ENCODE peak calls at places on chromosomes 12 and 14, in six cellular contexts. N is WTC11, B is GM06990, K is gastrocnemius medialis, X is fibroblast of the aortic adventitia, L is mesothelial cell of epicardium. I is an unnamed sample.

GRCh38 chr12:93197067-93197593 is 180.6 kb upstream of the NUDT4 start:
- DNase-seq in N (no peak), B (no peak), K (no peak), X (peak), L (no peak), I (no peak)

GRCh38 chr12:55942577-55943136 is 11.7 kb downstream of the DGKA start:
- DNase-seq in N (no peak), B (no peak), K (no peak), X (no peak), L (no peak), I (no peak)

GRCh38 chr14:70032447-70032846 is 153.2 kb downstream of the SMOC1 start:
- DNase-seq in N (peak), B (no peak), K (no peak), X (no peak), L (no peak), I (no peak)

GRCh38 chr14:67426161-67426560 is 14.2 kb upstream of the PLEK2 start:
- DNase-seq in N (no peak), B (no peak), K (no peak), X (no peak), L (no peak), I (no peak)

GRCh38 chr14:105167303-105168092 is 1.1 kb downstream of the JAG2 start:
- DNase-seq in N (no peak), B (peak), K (no peak), X (no peak), L (no peak), I (no peak)

GRCh38 chr12:24861751-24862575 is 86.9 kb downstream of the BCAT1 start:
- DNase-seq in N (no peak), B (no peak), K (no peak), X (peak), L (no peak), I (no peak)

GRCh38 chr14:61461808-61462275 is 140.5 kb downstream of the PRKCH start:
- DNase-seq in N (no peak), B (no peak), K (no peak), X (peak), L (no peak), I (no peak)

GRCh38 chr14:70713096-70713875 is 71.6 kb downstream of the TTC9 start:
- DNase-seq in N (no peak), B (no peak), K (no peak), X (peak), L (no peak), I (no peak)

GRCh38 chr14:27750096-27750495 is 1016.5 kb upstream of the FOXG1 start:
- DNase-seq in N (no peak), B (no peak), K (no peak), X (no peak), L (no peak), I (no peak)

DNA sequence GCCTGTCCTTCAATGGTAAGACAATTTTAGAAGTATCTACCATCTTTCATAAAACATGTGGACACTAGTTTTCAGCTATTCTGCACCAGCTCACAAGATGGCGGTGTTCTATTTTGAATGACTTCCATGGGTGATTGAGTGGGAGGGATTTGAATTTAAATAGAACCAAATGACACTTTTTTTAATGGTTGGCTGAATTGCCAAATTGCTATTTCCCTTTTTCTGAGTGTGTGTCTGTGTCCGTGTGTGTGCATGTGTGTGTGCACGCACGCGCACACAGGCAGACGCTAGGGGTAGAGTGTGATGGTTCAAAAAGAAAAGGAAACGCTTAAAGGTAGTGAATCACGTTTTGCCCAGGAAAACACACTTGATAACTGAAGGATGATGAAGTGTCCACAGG is 362.6 kb downstream of the DAD1 start:
- DNase-seq in N (no peak), B (peak), K (no peak), X (no peak), L (no peak), I (no peak)
- TF ChIP-seq CTCF in N (no peak), B (peak), K (no peak), X (no peak), L (no peak), I (peak)

GRCh38 chr14:96084796-96085195 is 45.6 kb downstream of the C14orf132 start:
- DNase-seq in N (no peak), B (no peak), K (no peak), X (no peak), L (no peak), I (no peak)

GRCh38 chr14:96085369-96085768 is 46.2 kb downstream of the C14orf132 start:
- DNase-seq in N (no peak), B (no peak), K (no peak), X (no peak), L (no peak), I (no peak)

GRCh38 chr14:96086032-96086431 is 46.9 kb downstream of the C14orf132 start:
- DNase-seq in N (no peak), B (no peak), K (no peak), X (peak), L (no peak), I (no peak)

GRCh38 chr14:96088131-96088880 is 49.1 kb downstream of the C14orf132 start:
- DNase-seq in N (no peak), B (no peak), K (no peak), X (no peak), L (no peak), I (no peak)

GRCh38 chr14:96086574-96087077 is 47.5 kb downstream of the C14orf132 start:
- DNase-seq in N (no peak), B (no peak), K (no peak), X (no peak), L (no peak), I (no peak)
- TF ChIP-seq CTCF in N (no peak), B (no peak), K (no peak), X (peak), L (no peak), I (no peak)

GRCh38 chr12:5973461-5974115 is 28.5 kb upstream of the ANO2 start:
- DNase-seq in N (no peak), B (no peak), K (no peak), X (no peak), L (no peak), I (no peak)

GRCh38 chr12:5967645-5968415 is 22.8 kb upstream of the ANO2 start:
- DNase-seq in N (no peak), B (no peak), K (no peak), X (no peak), L (no peak), I (no peak)

GRCh38 chr12:5969156-5969973 is 24.3 kb upstream of the ANO2 start:
- DNase-seq in N (no peak), B (no peak), K (no peak), X (no peak), L (no peak), I (no peak)

GRCh38 chr12:5971194-5971850 is 26.3 kb upstream of the ANO2 start:
- DNase-seq in N (no peak), B (no peak), K (no peak), X (no peak), L (no peak), I (no peak)

GRCh38 chr12:5969974-5970690 is 25.1 kb upstream of the ANO2 start:
- DNase-seq in N (no peak), B (no peak), K (no peak), X (no peak), L (no peak), I (no peak)
- TF ChIP-seq CTCF in N (no peak), B (no peak), K (no peak), X (peak), L (no peak), I (no peak)

GRCh38 chr12:27840229-27840999 is 60.4 kb upstream of the MANSC4 start:
- DNase-seq in N (no peak), B (no peak), K (no peak), X (peak), L (no peak), I (no peak)
- TF ChIP-seq CTCF in N (no peak), B (peak), K (no peak), X (peak), L (no peak), I (peak)

DNA sequence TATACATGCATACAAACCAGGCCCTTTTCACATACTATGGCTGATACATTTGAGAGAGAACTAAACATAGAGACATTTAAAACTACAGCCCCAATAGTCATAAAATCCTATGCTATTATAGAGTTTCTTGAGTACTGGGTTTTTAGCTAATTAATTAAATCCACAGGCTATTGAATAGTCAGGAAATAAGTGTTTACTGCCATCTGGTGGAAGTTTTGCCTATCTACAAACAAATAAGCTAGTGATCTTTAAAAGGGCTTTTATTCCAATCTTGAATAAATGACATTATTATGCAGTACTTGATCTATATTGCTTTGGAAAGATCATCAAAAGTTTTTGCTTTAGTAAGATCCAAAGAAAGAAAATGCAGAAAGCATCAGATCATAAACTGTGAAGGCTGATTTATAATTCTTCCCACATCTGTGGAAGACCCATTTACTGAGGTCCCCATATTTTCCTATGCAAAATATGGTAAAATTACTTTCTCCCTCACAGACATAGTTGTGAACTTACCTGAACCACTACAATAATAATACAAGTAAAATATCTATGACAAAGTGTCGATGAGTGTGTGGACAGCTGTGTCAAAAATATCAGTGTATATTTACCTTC is 131.3 kb downstream of the ITPR2 start:
- DNase-seq in N (no peak), B (no peak), K (no peak), X (peak), L (no peak), I (no peak)
- TF ChIP-seq CTCF in N (peak), B (peak), K (no peak), X (peak), L (peak), I (peak)

GRCh38 chr12:88035271-88035906 is 6.2 kb upstream of the C12orf50 start:
- DNase-seq in N (peak), B (peak), K (peak), X (peak), L (peak), I (peak)
- TF ChIP-seq CTCF in N (no peak), B (no peak), K (no peak), X (no peak), L (no peak), I (peak)

DNA sequence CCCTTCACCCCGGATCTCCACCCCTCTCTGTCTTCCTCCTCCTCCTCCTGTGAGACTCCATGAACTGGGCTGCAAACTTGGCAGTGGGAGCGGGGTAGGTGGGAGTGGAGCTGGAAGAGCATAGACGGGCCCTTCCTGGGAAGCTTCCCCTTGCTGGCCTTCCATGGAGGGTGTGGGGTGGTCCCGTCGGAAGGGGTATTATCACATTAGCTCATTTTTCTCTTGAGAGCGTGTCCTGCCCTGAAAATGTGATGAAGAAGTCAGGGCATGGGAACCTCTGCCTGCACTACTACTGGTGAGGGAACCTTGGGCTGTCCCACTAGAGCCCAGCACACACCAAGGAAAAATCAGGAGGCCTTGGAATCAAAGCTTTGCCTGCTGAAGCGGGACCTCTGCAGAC is 66.5 kb downstream of the CACNA1C start:
- DNase-seq in N (no peak), B (no peak), K (no peak), X (peak), L (no peak), I (no peak)
- TF ChIP-seq CTCF in N (no peak), B (no peak), K (no peak), X (no peak), L (no peak), I (no peak)

GRCh38 chr12:588658-589057 is 74.6 kb downstream of the NINJ2 start:
- DNase-seq in N (no peak), B (no peak), K (no peak), X (no peak), L (no peak), I (no peak)

GRCh38 chr12:593396-593976 is 69.8 kb downstream of the NINJ2 start:
- DNase-seq in N (no peak), B (no peak), K (no peak), X (no peak), L (no peak), I (no peak)

GRCh38 chr12:591571-592505 is 71.4 kb downstream of the NINJ2 start:
- DNase-seq in N (no peak), B (no peak), K (no peak), X (no peak), L (no peak), I (peak)

GRCh38 chr12:590206-590750 is 73.0 kb downstream of the NINJ2 start:
- DNase-seq in N (no peak), B (no peak), K (no peak), X (no peak), L (no peak), I (no peak)

DNA sequence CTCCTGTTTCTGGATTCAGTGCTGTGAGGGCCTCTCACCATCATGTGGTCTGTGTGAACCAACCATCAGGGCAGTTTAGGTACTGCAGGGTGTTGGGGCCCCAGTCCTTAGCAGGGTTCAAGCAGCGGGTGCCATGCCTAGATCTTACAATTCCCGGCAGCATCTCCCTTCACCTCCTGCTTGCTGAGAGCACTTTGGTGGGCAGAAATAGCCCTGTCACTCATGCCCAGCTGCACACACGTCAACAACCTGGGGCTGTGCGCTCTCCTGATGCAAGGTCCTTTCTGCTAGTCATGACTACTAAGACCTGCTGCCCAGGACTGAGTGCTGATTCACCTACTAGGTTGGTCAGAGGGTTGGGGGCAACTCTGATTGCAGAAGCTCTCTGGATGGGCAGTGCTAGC is 72.1 kb downstream of the NINJ2 start:
- DNase-seq in N (no peak), B (no peak), K (peak), X (no peak), L (no peak), I (peak)
- TF ChIP-seq CTCF in N (no peak), B (no peak), K (peak), X (peak), L (no peak), I (peak)

I was measured in right atrium auricular region.